ENCODE peak calls at places on chromosomes 5 and 9, in seven cellular contexts. One of them, this sample, is unnamed.

GRCh38 chr9:69785757-69786156 is 25.9 kb upstream of the PTAR1 start:
- DNase-seq in NCI-H1092: no peak
- DNase-seq in activated CD8-positive, alpha-beta memory T cell treated with anti-CD3 and anti-CD28 coated beads, Interleukin-2, amount 50 U/mL, for 4 hours: no peak
- DNase-seq in activated CD4-positive, alpha-beta T cell treated with anti-CD3 and anti-CD28 coated beads, Interleukin-2, amount 10 ng/mL, durations not matched to agents 7 days and 5 days: no peak
- DNase-seq in H54: no peak
- DNase-seq in cardiac fibroblast: peak
- DNase-seq in activated T-cell treated with anti-CD3 and anti-CD28 coated beads, Interleukin-2, amount 50 U/mL, for 72 hours: no peak
- DNase-seq in this sample: no peak

GRCh38 chr5:176447538-176447981 is 625 bp upstream of the FAF2 start:
- DNase-seq in NCI-H1092: peak
- DNase-seq in activated CD8-positive, alpha-beta memory T cell treated with anti-CD3 and anti-CD28 coated beads, Interleukin-2, amount 50 U/mL, for 4 hours: no peak
- DNase-seq in activated CD4-positive, alpha-beta T cell treated with anti-CD3 and anti-CD28 coated beads, Interleukin-2, amount 10 ng/mL, durations not matched to agents 7 days and 5 days: no peak
- DNase-seq in H54: no peak
- DNase-seq in cardiac fibroblast: no peak
- DNase-seq in activated T-cell treated with anti-CD3 and anti-CD28 coated beads, Interleukin-2, amount 50 U/mL, for 72 hours: no peak
- DNase-seq in this sample: no peak

GRCh38 chr5:176174345-176175025 is 63.7 kb upstream of the SIMC1 start:
- DNase-seq in NCI-H1092: no peak
- DNase-seq in activated CD8-positive, alpha-beta memory T cell treated with anti-CD3 and anti-CD28 coated beads, Interleukin-2, amount 50 U/mL, for 4 hours: no peak
- DNase-seq in activated CD4-positive, alpha-beta T cell treated with anti-CD3 and anti-CD28 coated beads, Interleukin-2, amount 10 ng/mL, durations not matched to agents 7 days and 5 days: no peak
- DNase-seq in H54: no peak
- DNase-seq in cardiac fibroblast: no peak
- DNase-seq in activated T-cell treated with anti-CD3 and anti-CD28 coated beads, Interleukin-2, amount 50 U/mL, for 72 hours: no peak
- DNase-seq in this sample: no peak

GRCh38 chr5:104361932-104362331 is 799.3 kb upstream of the NUDT12 start:
- DNase-seq in NCI-H1092: no peak
- DNase-seq in activated CD8-positive, alpha-beta memory T cell treated with anti-CD3 and anti-CD28 coated beads, Interleukin-2, amount 50 U/mL, for 4 hours: no peak
- DNase-seq in activated CD4-positive, alpha-beta T cell treated with anti-CD3 and anti-CD28 coated beads, Interleukin-2, amount 10 ng/mL, durations not matched to agents 7 days and 5 days: no peak
- DNase-seq in H54: no peak
- DNase-seq in cardiac fibroblast: no peak
- DNase-seq in activated T-cell treated with anti-CD3 and anti-CD28 coated beads, Interleukin-2, amount 50 U/mL, for 72 hours: no peak
- DNase-seq in this sample: no peak

GRCh38 chr5:53478411-53479044 is 1.9 kb upstream of the FST start:
- DNase-seq in NCI-H1092: peak
- DNase-seq in activated CD8-positive, alpha-beta memory T cell treated with anti-CD3 and anti-CD28 coated beads, Interleukin-2, amount 50 U/mL, for 4 hours: no peak
- DNase-seq in activated CD4-positive, alpha-beta T cell treated with anti-CD3 and anti-CD28 coated beads, Interleukin-2, amount 10 ng/mL, durations not matched to agents 7 days and 5 days: no peak
- DNase-seq in H54: peak
- DNase-seq in cardiac fibroblast: peak
- DNase-seq in activated T-cell treated with anti-CD3 and anti-CD28 coated beads, Interleukin-2, amount 50 U/mL, for 72 hours: peak
- DNase-seq in this sample: no peak

GRCh38 chr9:36833954-36834353 is 200.1 kb downstream of the PAX5 start:
- DNase-seq in NCI-H1092: no peak
- DNase-seq in activated CD8-positive, alpha-beta memory T cell treated with anti-CD3 and anti-CD28 coated beads, Interleukin-2, amount 50 U/mL, for 4 hours: no peak
- DNase-seq in activated CD4-positive, alpha-beta T cell treated with anti-CD3 and anti-CD28 coated beads, Interleukin-2, amount 10 ng/mL, durations not matched to agents 7 days and 5 days: no peak
- DNase-seq in H54: no peak
- DNase-seq in cardiac fibroblast: no peak
- DNase-seq in activated T-cell treated with anti-CD3 and anti-CD28 coated beads, Interleukin-2, amount 50 U/mL, for 72 hours: no peak
- DNase-seq in this sample: no peak

GRCh38 chr5:9160747-9161146 is 385.1 kb downstream of the SEMA5A start:
- DNase-seq in NCI-H1092: no peak
- DNase-seq in activated CD8-positive, alpha-beta memory T cell treated with anti-CD3 and anti-CD28 coated beads, Interleukin-2, amount 50 U/mL, for 4 hours: no peak
- DNase-seq in activated CD4-positive, alpha-beta T cell treated with anti-CD3 and anti-CD28 coated beads, Interleukin-2, amount 10 ng/mL, durations not matched to agents 7 days and 5 days: no peak
- DNase-seq in H54: no peak
- DNase-seq in cardiac fibroblast: no peak
- DNase-seq in activated T-cell treated with anti-CD3 and anti-CD28 coated beads, Interleukin-2, amount 50 U/mL, for 72 hours: no peak
- DNase-seq in this sample: no peak

GRCh38 chr5:81759632-81760005 is 8.7 kb upstream of the SSBP2 start:
- DNase-seq in NCI-H1092: no peak
- DNase-seq in activated CD8-positive, alpha-beta memory T cell treated with anti-CD3 and anti-CD28 coated beads, Interleukin-2, amount 50 U/mL, for 4 hours: no peak
- DNase-seq in activated CD4-positive, alpha-beta T cell treated with anti-CD3 and anti-CD28 coated beads, Interleukin-2, amount 10 ng/mL, durations not matched to agents 7 days and 5 days: no peak
- DNase-seq in H54: no peak
- DNase-seq in cardiac fibroblast: peak
- DNase-seq in activated T-cell treated with anti-CD3 and anti-CD28 coated beads, Interleukin-2, amount 50 U/mL, for 72 hours: no peak
- DNase-seq in this sample: no peak

GRCh38 chr9:135701067-135701967 is 668 bp upstream of the KCNT1 start:
- DNase-seq in NCI-H1092: no peak
- DNase-seq in activated CD8-positive, alpha-beta memory T cell treated with anti-CD3 and anti-CD28 coated beads, Interleukin-2, amount 50 U/mL, for 4 hours: peak
- DNase-seq in activated CD4-positive, alpha-beta T cell treated with anti-CD3 and anti-CD28 coated beads, Interleukin-2, amount 10 ng/mL, durations not matched to agents 7 days and 5 days: no peak
- DNase-seq in H54: no peak
- DNase-seq in cardiac fibroblast: no peak
- DNase-seq in activated T-cell treated with anti-CD3 and anti-CD28 coated beads, Interleukin-2, amount 50 U/mL, for 72 hours: no peak
- DNase-seq in this sample: no peak

GRCh38 chr5:141465351-141465750 is 10.4 kb upstream of the PCDHGC3 start:
- DNase-seq in NCI-H1092: no peak
- DNase-seq in activated CD8-positive, alpha-beta memory T cell treated with anti-CD3 and anti-CD28 coated beads, Interleukin-2, amount 50 U/mL, for 4 hours: no peak
- DNase-seq in activated CD4-positive, alpha-beta T cell treated with anti-CD3 and anti-CD28 coated beads, Interleukin-2, amount 10 ng/mL, durations not matched to agents 7 days and 5 days: no peak
- DNase-seq in H54: no peak
- DNase-seq in cardiac fibroblast: peak
- DNase-seq in activated T-cell treated with anti-CD3 and anti-CD28 coated beads, Interleukin-2, amount 50 U/mL, for 72 hours: no peak
- DNase-seq in this sample: no peak

GRCh38 chr5:13591621-13592020 is 352.9 kb downstream of the DNAH5 start:
- DNase-seq in NCI-H1092: no peak
- DNase-seq in activated CD8-positive, alpha-beta memory T cell treated with anti-CD3 and anti-CD28 coated beads, Interleukin-2, amount 50 U/mL, for 4 hours: no peak
- DNase-seq in activated CD4-positive, alpha-beta T cell treated with anti-CD3 and anti-CD28 coated beads, Interleukin-2, amount 10 ng/mL, durations not matched to agents 7 days and 5 days: no peak
- DNase-seq in H54: peak
- DNase-seq in cardiac fibroblast: peak
- DNase-seq in activated T-cell treated with anti-CD3 and anti-CD28 coated beads, Interleukin-2, amount 50 U/mL, for 72 hours: no peak
- DNase-seq in this sample: no peak

GRCh38 chr9:20511680-20512079 is 110.6 kb downstream of the MLLT3 start:
- DNase-seq in NCI-H1092: no peak
- DNase-seq in activated CD8-positive, alpha-beta memory T cell treated with anti-CD3 and anti-CD28 coated beads, Interleukin-2, amount 50 U/mL, for 4 hours: no peak
- DNase-seq in activated CD4-positive, alpha-beta T cell treated with anti-CD3 and anti-CD28 coated beads, Interleukin-2, amount 10 ng/mL, durations not matched to agents 7 days and 5 days: no peak
- DNase-seq in H54: no peak
- DNase-seq in cardiac fibroblast: no peak
- DNase-seq in activated T-cell treated with anti-CD3 and anti-CD28 coated beads, Interleukin-2, amount 50 U/mL, for 72 hours: no peak
- DNase-seq in this sample: no peak

GRCh38 chr5:3214396-3214795 is 381.2 kb upstream of the IRX1 start:
- DNase-seq in NCI-H1092: no peak
- DNase-seq in activated CD8-positive, alpha-beta memory T cell treated with anti-CD3 and anti-CD28 coated beads, Interleukin-2, amount 50 U/mL, for 4 hours: no peak
- DNase-seq in activated CD4-positive, alpha-beta T cell treated with anti-CD3 and anti-CD28 coated beads, Interleukin-2, amount 10 ng/mL, durations not matched to agents 7 days and 5 days: no peak
- DNase-seq in H54: no peak
- DNase-seq in cardiac fibroblast: no peak
- DNase-seq in activated T-cell treated with anti-CD3 and anti-CD28 coated beads, Interleukin-2, amount 50 U/mL, for 72 hours: no peak
- DNase-seq in this sample: no peak

GRCh38 chr5:131355972-131356528 is 92.2 kb downstream of the CDC42SE2 start:
- DNase-seq in NCI-H1092: no peak
- DNase-seq in activated CD8-positive, alpha-beta memory T cell treated with anti-CD3 and anti-CD28 coated beads, Interleukin-2, amount 50 U/mL, for 4 hours: no peak
- DNase-seq in activated CD4-positive, alpha-beta T cell treated with anti-CD3 and anti-CD28 coated beads, Interleukin-2, amount 10 ng/mL, durations not matched to agents 7 days and 5 days: no peak
- DNase-seq in H54: no peak
- DNase-seq in cardiac fibroblast: peak
- DNase-seq in activated T-cell treated with anti-CD3 and anti-CD28 coated beads, Interleukin-2, amount 50 U/mL, for 72 hours: no peak
- DNase-seq in this sample: no peak

GRCh38 chr5:2764581-2764980 is 13.1 kb upstream of the IRX2 start:
- DNase-seq in NCI-H1092: no peak
- DNase-seq in activated CD8-positive, alpha-beta memory T cell treated with anti-CD3 and anti-CD28 coated beads, Interleukin-2, amount 50 U/mL, for 4 hours: no peak
- DNase-seq in activated CD4-positive, alpha-beta T cell treated with anti-CD3 and anti-CD28 coated beads, Interleukin-2, amount 10 ng/mL, durations not matched to agents 7 days and 5 days: no peak
- DNase-seq in H54: no peak
- DNase-seq in cardiac fibroblast: no peak
- DNase-seq in activated T-cell treated with anti-CD3 and anti-CD28 coated beads, Interleukin-2, amount 50 U/mL, for 72 hours: no peak
- DNase-seq in this sample: no peak

GRCh38 chr9:104895572-104895971 is 32.4 kb downstream of the ABCA1 start:
- DNase-seq in NCI-H1092: no peak
- DNase-seq in activated CD8-positive, alpha-beta memory T cell treated with anti-CD3 and anti-CD28 coated beads, Interleukin-2, amount 50 U/mL, for 4 hours: no peak
- DNase-seq in activated CD4-positive, alpha-beta T cell treated with anti-CD3 and anti-CD28 coated beads, Interleukin-2, amount 10 ng/mL, durations not matched to agents 7 days and 5 days: no peak
- DNase-seq in H54: peak
- DNase-seq in cardiac fibroblast: peak
- DNase-seq in activated T-cell treated with anti-CD3 and anti-CD28 coated beads, Interleukin-2, amount 50 U/mL, for 72 hours: no peak
- DNase-seq in this sample: no peak

GRCh38 chr9:84669293-84670105 is at the start of gene NTRK2:
- DNase-seq in NCI-H1092: no peak
- DNase-seq in activated CD8-positive, alpha-beta memory T cell treated with anti-CD3 and anti-CD28 coated beads, Interleukin-2, amount 50 U/mL, for 4 hours: no peak
- DNase-seq in activated CD4-positive, alpha-beta T cell treated with anti-CD3 and anti-CD28 coated beads, Interleukin-2, amount 10 ng/mL, durations not matched to agents 7 days and 5 days: no peak
- DNase-seq in H54: no peak
- DNase-seq in cardiac fibroblast: peak
- DNase-seq in activated T-cell treated with anti-CD3 and anti-CD28 coated beads, Interleukin-2, amount 50 U/mL, for 72 hours: peak
- DNase-seq in this sample: no peak

GRCh38 chr9:102445906-102446305 is 549.2 kb upstream of the CYLC2 start:
- DNase-seq in NCI-H1092: no peak
- DNase-seq in activated CD8-positive, alpha-beta memory T cell treated with anti-CD3 and anti-CD28 coated beads, Interleukin-2, amount 50 U/mL, for 4 hours: no peak
- DNase-seq in activated CD4-positive, alpha-beta T cell treated with anti-CD3 and anti-CD28 coated beads, Interleukin-2, amount 10 ng/mL, durations not matched to agents 7 days and 5 days: no peak
- DNase-seq in H54: no peak
- DNase-seq in cardiac fibroblast: no peak
- DNase-seq in activated T-cell treated with anti-CD3 and anti-CD28 coated beads, Interleukin-2, amount 50 U/mL, for 72 hours: no peak
- DNase-seq in this sample: no peak

GRCh38 chr5:177447611-177448243 is 1.1 kb downstream of the PRR7 start:
- DNase-seq in NCI-H1092: peak
- DNase-seq in activated CD8-positive, alpha-beta memory T cell treated with anti-CD3 and anti-CD28 coated beads, Interleukin-2, amount 50 U/mL, for 4 hours: no peak
- DNase-seq in activated CD4-positive, alpha-beta T cell treated with anti-CD3 and anti-CD28 coated beads, Interleukin-2, amount 10 ng/mL, durations not matched to agents 7 days and 5 days: peak
- DNase-seq in H54: peak
- DNase-seq in cardiac fibroblast: peak
- DNase-seq in activated T-cell treated with anti-CD3 and anti-CD28 coated beads, Interleukin-2, amount 50 U/mL, for 72 hours: no peak
- DNase-seq in this sample: no peak

GRCh38 chr5:100644206-100644605 is 109.0 kb downstream of the FAM174A start:
- DNase-seq in NCI-H1092: no peak
- DNase-seq in activated CD8-positive, alpha-beta memory T cell treated with anti-CD3 and anti-CD28 coated beads, Interleukin-2, amount 50 U/mL, for 4 hours: no peak
- DNase-seq in activated CD4-positive, alpha-beta T cell treated with anti-CD3 and anti-CD28 coated beads, Interleukin-2, amount 10 ng/mL, durations not matched to agents 7 days and 5 days: no peak
- DNase-seq in H54: no peak
- DNase-seq in cardiac fibroblast: no peak
- DNase-seq in activated T-cell treated with anti-CD3 and anti-CD28 coated beads, Interleukin-2, amount 50 U/mL, for 72 hours: no peak
- DNase-seq in this sample: no peak

GRCh38 chr5:138643040-138643791 is 68.0 kb upstream of the HSPA9 start:
- DNase-seq in NCI-H1092: no peak
- DNase-seq in activated CD8-positive, alpha-beta memory T cell treated with anti-CD3 and anti-CD28 coated beads, Interleukin-2, amount 50 U/mL, for 4 hours: no peak
- DNase-seq in activated CD4-positive, alpha-beta T cell treated with anti-CD3 and anti-CD28 coated beads, Interleukin-2, amount 10 ng/mL, durations not matched to agents 7 days and 5 days: no peak
- DNase-seq in H54: no peak
- DNase-seq in cardiac fibroblast: no peak
- DNase-seq in activated T-cell treated with anti-CD3 and anti-CD28 coated beads, Interleukin-2, amount 50 U/mL, for 72 hours: no peak
- DNase-seq in this sample: no peak

GRCh38 chr5:55591671-55592070 is 56.9 kb upstream of the PLPP1 start:
- DNase-seq in NCI-H1092: no peak
- DNase-seq in activated CD8-positive, alpha-beta memory T cell treated with anti-CD3 and anti-CD28 coated beads, Interleukin-2, amount 50 U/mL, for 4 hours: no peak
- DNase-seq in activated CD4-positive, alpha-beta T cell treated with anti-CD3 and anti-CD28 coated beads, Interleukin-2, amount 10 ng/mL, durations not matched to agents 7 days and 5 days: no peak
- DNase-seq in H54: no peak
- DNase-seq in cardiac fibroblast: peak
- DNase-seq in activated T-cell treated with anti-CD3 and anti-CD28 coated beads, Interleukin-2, amount 50 U/mL, for 72 hours: no peak
- DNase-seq in this sample: no peak

GRCh38 chr5:177232358-177232757 is 71.2 kb downstream of the RAB24 start:
- DNase-seq in NCI-H1092: no peak
- DNase-seq in activated CD8-positive, alpha-beta memory T cell treated with anti-CD3 and anti-CD28 coated beads, Interleukin-2, amount 50 U/mL, for 4 hours: no peak
- DNase-seq in activated CD4-positive, alpha-beta T cell treated with anti-CD3 and anti-CD28 coated beads, Interleukin-2, amount 10 ng/mL, durations not matched to agents 7 days and 5 days: no peak
- DNase-seq in H54: no peak
- DNase-seq in cardiac fibroblast: no peak
- DNase-seq in activated T-cell treated with anti-CD3 and anti-CD28 coated beads, Interleukin-2, amount 50 U/mL, for 72 hours: no peak
- DNase-seq in this sample: no peak

GRCh38 chr5:5650242-5650641 is 227.8 kb downstream of the ICE1 start:
- DNase-seq in NCI-H1092: no peak
- DNase-seq in activated CD8-positive, alpha-beta memory T cell treated with anti-CD3 and anti-CD28 coated beads, Interleukin-2, amount 50 U/mL, for 4 hours: no peak
- DNase-seq in activated CD4-positive, alpha-beta T cell treated with anti-CD3 and anti-CD28 coated beads, Interleukin-2, amount 10 ng/mL, durations not matched to agents 7 days and 5 days: no peak
- DNase-seq in H54: no peak
- DNase-seq in cardiac fibroblast: peak
- DNase-seq in activated T-cell treated with anti-CD3 and anti-CD28 coated beads, Interleukin-2, amount 50 U/mL, for 72 hours: no peak
- DNase-seq in this sample: no peak

GRCh38 chr5:136749016-136749415 is 383.7 kb upstream of the TRPC7 start:
- DNase-seq in NCI-H1092: no peak
- DNase-seq in activated CD8-positive, alpha-beta memory T cell treated with anti-CD3 and anti-CD28 coated beads, Interleukin-2, amount 50 U/mL, for 4 hours: no peak
- DNase-seq in activated CD4-positive, alpha-beta T cell treated with anti-CD3 and anti-CD28 coated beads, Interleukin-2, amount 10 ng/mL, durations not matched to agents 7 days and 5 days: no peak
- DNase-seq in H54: no peak
- DNase-seq in cardiac fibroblast: no peak
- DNase-seq in activated T-cell treated with anti-CD3 and anti-CD28 coated beads, Interleukin-2, amount 50 U/mL, for 72 hours: no peak
- DNase-seq in this sample: no peak

GRCh38 chr5:122924203-122924602 is 78.8 kb downstream of the SNX24 start:
- DNase-seq in NCI-H1092: no peak
- DNase-seq in activated CD8-positive, alpha-beta memory T cell treated with anti-CD3 and anti-CD28 coated beads, Interleukin-2, amount 50 U/mL, for 4 hours: no peak
- DNase-seq in activated CD4-positive, alpha-beta T cell treated with anti-CD3 and anti-CD28 coated beads, Interleukin-2, amount 10 ng/mL, durations not matched to agents 7 days and 5 days: no peak
- DNase-seq in H54: no peak
- DNase-seq in cardiac fibroblast: peak
- DNase-seq in activated T-cell treated with anti-CD3 and anti-CD28 coated beads, Interleukin-2, amount 50 U/mL, for 72 hours: no peak
- DNase-seq in this sample: no peak

GRCh38 chr9:100098241-100098886 is 436 bp downstream of the ERP44 start:
- DNase-seq in NCI-H1092: peak
- DNase-seq in activated CD8-positive, alpha-beta memory T cell treated with anti-CD3 and anti-CD28 coated beads, Interleukin-2, amount 50 U/mL, for 4 hours: peak
- DNase-seq in activated CD4-positive, alpha-beta T cell treated with anti-CD3 and anti-CD28 coated beads, Interleukin-2, amount 10 ng/mL, durations not matched to agents 7 days and 5 days: peak
- DNase-seq in H54: peak
- DNase-seq in cardiac fibroblast: peak
- DNase-seq in activated T-cell treated with anti-CD3 and anti-CD28 coated beads, Interleukin-2, amount 50 U/mL, for 72 hours: peak
- DNase-seq in this sample: peak

GRCh38 chr5:137252513-137252912 is 246.6 kb downstream of the SPOCK1 start:
- DNase-seq in NCI-H1092: no peak
- DNase-seq in activated CD8-positive, alpha-beta memory T cell treated with anti-CD3 and anti-CD28 coated beads, Interleukin-2, amount 50 U/mL, for 4 hours: no peak
- DNase-seq in activated CD4-positive, alpha-beta T cell treated with anti-CD3 and anti-CD28 coated beads, Interleukin-2, amount 10 ng/mL, durations not matched to agents 7 days and 5 days: no peak
- DNase-seq in H54: no peak
- DNase-seq in cardiac fibroblast: peak
- DNase-seq in activated T-cell treated with anti-CD3 and anti-CD28 coated beads, Interleukin-2, amount 50 U/mL, for 72 hours: no peak
- DNase-seq in this sample: no peak

GRCh38 chr5:36744041-36744677 is 132.4 kb upstream of the NIPBL start:
- DNase-seq in NCI-H1092: no peak
- DNase-seq in activated CD8-positive, alpha-beta memory T cell treated with anti-CD3 and anti-CD28 coated beads, Interleukin-2, amount 50 U/mL, for 4 hours: no peak
- DNase-seq in activated CD4-positive, alpha-beta T cell treated with anti-CD3 and anti-CD28 coated beads, Interleukin-2, amount 10 ng/mL, durations not matched to agents 7 days and 5 days: no peak
- DNase-seq in H54: no peak
- DNase-seq in cardiac fibroblast: no peak
- DNase-seq in activated T-cell treated with anti-CD3 and anti-CD28 coated beads, Interleukin-2, amount 50 U/mL, for 72 hours: no peak
- DNase-seq in this sample: no peak

GRCh38 chr5:54760182-54760935 is 225.0 kb downstream of the ESM1 start:
- DNase-seq in NCI-H1092: no peak
- DNase-seq in activated CD8-positive, alpha-beta memory T cell treated with anti-CD3 and anti-CD28 coated beads, Interleukin-2, amount 50 U/mL, for 4 hours: no peak
- DNase-seq in activated CD4-positive, alpha-beta T cell treated with anti-CD3 and anti-CD28 coated beads, Interleukin-2, amount 10 ng/mL, durations not matched to agents 7 days and 5 days: no peak
- DNase-seq in H54: no peak
- DNase-seq in cardiac fibroblast: peak
- DNase-seq in activated T-cell treated with anti-CD3 and anti-CD28 coated beads, Interleukin-2, amount 50 U/mL, for 72 hours: no peak
- DNase-seq in this sample: no peak

GRCh38 chr9:129944501-129945116 is 98.4 kb downstream of the FNBP1 start:
- DNase-seq in NCI-H1092: no peak
- DNase-seq in activated CD8-positive, alpha-beta memory T cell treated with anti-CD3 and anti-CD28 coated beads, Interleukin-2, amount 50 U/mL, for 4 hours: peak
- DNase-seq in activated CD4-positive, alpha-beta T cell treated with anti-CD3 and anti-CD28 coated beads, Interleukin-2, amount 10 ng/mL, durations not matched to agents 7 days and 5 days: peak
- DNase-seq in H54: no peak
- DNase-seq in cardiac fibroblast: no peak
- DNase-seq in activated T-cell treated with anti-CD3 and anti-CD28 coated beads, Interleukin-2, amount 50 U/mL, for 72 hours: peak
- DNase-seq in this sample: no peak

GRCh38 chr9:2281031-2281802 is 266.1 kb downstream of the SMARCA2 start:
- DNase-seq in NCI-H1092: no peak
- DNase-seq in activated CD8-positive, alpha-beta memory T cell treated with anti-CD3 and anti-CD28 coated beads, Interleukin-2, amount 50 U/mL, for 4 hours: no peak
- DNase-seq in activated CD4-positive, alpha-beta T cell treated with anti-CD3 and anti-CD28 coated beads, Interleukin-2, amount 10 ng/mL, durations not matched to agents 7 days and 5 days: no peak
- DNase-seq in H54: peak
- DNase-seq in cardiac fibroblast: peak
- DNase-seq in activated T-cell treated with anti-CD3 and anti-CD28 coated beads, Interleukin-2, amount 50 U/mL, for 72 hours: no peak
- DNase-seq in this sample: no peak

GRCh38 chr9:116644099-116644688 is 42.9 kb upstream of the TRIM32 start:
- DNase-seq in NCI-H1092: no peak
- DNase-seq in activated CD8-positive, alpha-beta memory T cell treated with anti-CD3 and anti-CD28 coated beads, Interleukin-2, amount 50 U/mL, for 4 hours: no peak
- DNase-seq in activated CD4-positive, alpha-beta T cell treated with anti-CD3 and anti-CD28 coated beads, Interleukin-2, amount 10 ng/mL, durations not matched to agents 7 days and 5 days: no peak
- DNase-seq in H54: no peak
- DNase-seq in cardiac fibroblast: peak
- DNase-seq in activated T-cell treated with anti-CD3 and anti-CD28 coated beads, Interleukin-2, amount 50 U/mL, for 72 hours: no peak
- DNase-seq in this sample: no peak

GRCh38 chr9:123421801-123422455 is 65.9 kb downstream of the CRB2 start:
- DNase-seq in NCI-H1092: no peak
- DNase-seq in activated CD8-positive, alpha-beta memory T cell treated with anti-CD3 and anti-CD28 coated beads, Interleukin-2, amount 50 U/mL, for 4 hours: no peak
- DNase-seq in activated CD4-positive, alpha-beta T cell treated with anti-CD3 and anti-CD28 coated beads, Interleukin-2, amount 10 ng/mL, durations not matched to agents 7 days and 5 days: no peak
- DNase-seq in H54: no peak
- DNase-seq in cardiac fibroblast: no peak
- DNase-seq in activated T-cell treated with anti-CD3 and anti-CD28 coated beads, Interleukin-2, amount 50 U/mL, for 72 hours: no peak
- DNase-seq in this sample: no peak

GRCh38 chr9:120904061-120904998 is 22.3 kb downstream of the TRAF1 start:
- DNase-seq in NCI-H1092: no peak
- DNase-seq in activated CD8-positive, alpha-beta memory T cell treated with anti-CD3 and anti-CD28 coated beads, Interleukin-2, amount 50 U/mL, for 4 hours: no peak
- DNase-seq in activated CD4-positive, alpha-beta T cell treated with anti-CD3 and anti-CD28 coated beads, Interleukin-2, amount 10 ng/mL, durations not matched to agents 7 days and 5 days: peak
- DNase-seq in H54: no peak
- DNase-seq in cardiac fibroblast: no peak
- DNase-seq in activated T-cell treated with anti-CD3 and anti-CD28 coated beads, Interleukin-2, amount 50 U/mL, for 72 hours: no peak
- DNase-seq in this sample: no peak

GRCh38 chr5:152185547-152186234 is 219.4 kb downstream of the NMUR2 start:
- DNase-seq in NCI-H1092: no peak
- DNase-seq in activated CD8-positive, alpha-beta memory T cell treated with anti-CD3 and anti-CD28 coated beads, Interleukin-2, amount 50 U/mL, for 4 hours: no peak
- DNase-seq in activated CD4-positive, alpha-beta T cell treated with anti-CD3 and anti-CD28 coated beads, Interleukin-2, amount 10 ng/mL, durations not matched to agents 7 days and 5 days: no peak
- DNase-seq in H54: no peak
- DNase-seq in cardiac fibroblast: no peak
- DNase-seq in activated T-cell treated with anti-CD3 and anti-CD28 coated beads, Interleukin-2, amount 50 U/mL, for 72 hours: no peak
- DNase-seq in this sample: no peak

GRCh38 chr9:660227-660626 is 181.3 kb upstream of the DMRT1 start:
- DNase-seq in NCI-H1092: no peak
- DNase-seq in activated CD8-positive, alpha-beta memory T cell treated with anti-CD3 and anti-CD28 coated beads, Interleukin-2, amount 50 U/mL, for 4 hours: no peak
- DNase-seq in activated CD4-positive, alpha-beta T cell treated with anti-CD3 and anti-CD28 coated beads, Interleukin-2, amount 10 ng/mL, durations not matched to agents 7 days and 5 days: no peak
- DNase-seq in H54: no peak
- DNase-seq in cardiac fibroblast: no peak
- DNase-seq in activated T-cell treated with anti-CD3 and anti-CD28 coated beads, Interleukin-2, amount 50 U/mL, for 72 hours: no peak
- DNase-seq in this sample: no peak

GRCh38 chr9:13756943-13757342 is 477.5 kb upstream of the MPDZ start:
- DNase-seq in NCI-H1092: no peak
- DNase-seq in activated CD8-positive, alpha-beta memory T cell treated with anti-CD3 and anti-CD28 coated beads, Interleukin-2, amount 50 U/mL, for 4 hours: no peak
- DNase-seq in activated CD4-positive, alpha-beta T cell treated with anti-CD3 and anti-CD28 coated beads, Interleukin-2, amount 10 ng/mL, durations not matched to agents 7 days and 5 days: no peak
- DNase-seq in H54: no peak
- DNase-seq in cardiac fibroblast: no peak
- DNase-seq in activated T-cell treated with anti-CD3 and anti-CD28 coated beads, Interleukin-2, amount 50 U/mL, for 72 hours: no peak
- DNase-seq in this sample: no peak

This sample was measured in NCI-H1930.